ENCODE peak calls at places on chromosomes 11 and 22, in four cellular contexts. M, V, U and Y are unnamed samples.

GRCh38 chr11:79937935-79938334 is 497.1 kb upstream of the TENM4 start:
- DNase-seq in M (no peak), U (no peak), V (no peak), Y (no peak)

GRCh38 chr11:77710358-77710757 is 72.8 kb upstream of the CLNS1A start:
- DNase-seq in V (no peak), M (peak), U (no peak), Y (no peak)

GRCh38 chr22:37175414-37176144 is 12.5 kb downstream of the C1QTNF6 start:
- DNase-seq in M (no peak), U (peak), V (no peak), Y (no peak)

GRCh38 chr11:12376259-12376971 is 956 bp upstream of the PARVA start:
- DNase-seq in U (no peak), M (peak), V (no peak), Y (no peak)

GRCh38 chr22:24948356-24949202 is 2.1 kb upstream of the LHFPL7 start:
- DNase-seq in M (no peak), U (no peak), V (no peak), Y (no peak)

GRCh38 chr11:100936781-100937180 is 192.8 kb downstream of the PGR start:
- DNase-seq in U (no peak), M (no peak), V (no peak), Y (no peak)

GRCh38 chr22:24834845-24835570 is 29.0 kb downstream of the SGSM1 start:
- DNase-seq in M (peak), U (no peak), V (no peak), Y (peak)

GRCh38 chr11:129723964-129724291 is 91.7 kb upstream of the TMEM45B start:
- DNase-seq in M (no peak), U (no peak), V (no peak), Y (no peak)

GRCh38 chr22:48952256-48953102 is 875.2 kb downstream of the BRD1 start:
- DNase-seq in U (no peak), V (no peak), M (no peak), Y (no peak)